ENCODE peak calls at places on chromosomes 5 and 9, in seven cellular contexts. C, V, J, T, Z, L and W are unnamed samples.
A peak's percentile ranks its signal among the peaks of the same experiment; 100 is the strongest.

GRCh38 chr5:90293931-90294330 is 115.6 kb downstream of the CETN3 start:
- DNase-seq in C (no peak), V (no peak), J (no peak), T (no peak), Z (no peak), L (peak; percentile 3), W (no peak)

GRCh38 chr9:85377751-85378289 is 363.9 kb downstream of the AGTPBP1 start:
- DNase-seq in C (no peak), V (no peak), J (no peak), T (no peak), Z (no peak), L (no peak), W (no peak)

GRCh38 chr5:37875051-37875787 is 35.4 kb upstream of the GDNF start:
- DNase-seq in C (no peak), V (no peak), J (no peak), T (no peak), Z (no peak), L (peak; percentile 92), W (no peak)

GRCh38 chr9:19320495-19320894 is 59.5 kb downstream of the RPS6 start:
- DNase-seq in C (no peak), V (no peak), J (no peak), T (no peak), Z (no peak), L (no peak), W (no peak)

GRCh38 chr9:109880276-109881169 is 100.5 kb downstream of the PALM2AKAP2 start:
- DNase-seq in C (no peak), V (peak; percentile 18), J (no peak), T (no peak), Z (no peak), L (peak; percentile 41), W (no peak)

GRCh38 chr9:93128011-93128714 is 5.9 kb downstream of the NINJ1 start:
- DNase-seq in C (no peak), V (no peak), J (no peak), T (peak; percentile 15), Z (no peak), L (no peak), W (no peak)

GRCh38 chr9:33196736-33197135 is 29.6 kb upstream of the B4GALT1 start:
- DNase-seq in C (no peak), V (no peak), J (no peak), T (no peak), Z (no peak), L (peak; percentile 22), W (no peak)

GRCh38 chr9:69186841-69187611 is 12.9 kb downstream of the TJP2 start:
- DNase-seq in C (no peak), V (no peak), J (no peak), T (no peak), Z (no peak), L (peak; percentile 51), W (no peak)

GRCh38 chr9:132698989-132699388 is 28.7 kb downstream of the GTF3C4 start:
- DNase-seq in C (peak; percentile 61), V (no peak), J (no peak), T (no peak), Z (peak; percentile 88), L (no peak), W (no peak)

GRCh38 chr5:100407053-100407452 is 128.1 kb upstream of the FAM174A start:
- DNase-seq in C (no peak), V (no peak), J (no peak), T (no peak), Z (no peak), L (no peak), W (no peak)

GRCh38 chr5:128111818-128112448 is 28.4 kb downstream of the SLC12A2 start:
- DNase-seq in C (no peak), V (no peak), J (no peak), T (no peak), Z (no peak), L (peak; percentile 68), W (no peak)

GRCh38 chr5:143340891-143341685 is 62.4 kb downstream of the NR3C1 start:
- DNase-seq in C (no peak), V (no peak), J (no peak), T (no peak), Z (no peak), L (peak; percentile 28), W (no peak)

GRCh38 chr5:39569857-39570256 is 145.1 kb upstream of the DAB2 start:
- DNase-seq in C (no peak), V (no peak), J (no peak), T (no peak), Z (no peak), L (no peak), W (no peak)

GRCh38 chr5:84028093-84028492 is 307.4 kb upstream of the HAPLN1 start:
- DNase-seq in C (no peak), V (no peak), J (no peak), T (no peak), Z (no peak), L (peak; percentile 53), W (no peak)

GRCh38 chr5:134125195-134126015 is 10.9 kb downstream of the TCF7 start:
- DNase-seq in C (peak; percentile 44), V (no peak), J (no peak), T (peak; percentile 62), Z (peak; percentile 76), L (peak; percentile 96), W (peak; percentile 34)

GRCh38 chr5:36531401-36531800 is 75.0 kb upstream of the SLC1A3 start:
- DNase-seq in C (no peak), V (no peak), J (no peak), T (no peak), Z (no peak), L (no peak), W (no peak)

GRCh38 chr9:108786756-108787663 is 68.8 kb downstream of the ACTL7B start:
- DNase-seq in C (no peak), V (no peak), J (no peak), T (no peak), Z (no peak), L (peak; percentile 1), W (peak; percentile 56)

GRCh38 chr9:107309271-107309670 is 26.2 kb downstream of the RAD23B start:
- DNase-seq in C (no peak), V (no peak), J (no peak), T (no peak), Z (no peak), L (no peak), W (no peak)

GRCh38 chr5:435961-436640 is 6.9 kb upstream of the EXOC3 start:
- DNase-seq in C (no peak), V (no peak), J (no peak), T (no peak), Z (no peak), L (peak; percentile 30), W (no peak)

GRCh38 chr9:76630916-76631315 is 133.3 kb upstream of the PCA3 start:
- DNase-seq in C (no peak), V (no peak), J (no peak), T (no peak), Z (no peak), L (no peak), W (no peak)

GRCh38 chr9:124493218-124493617 is 14.0 kb downstream of the NR5A1 start:
- DNase-seq in C (no peak), V (no peak), J (no peak), T (no peak), Z (no peak), L (no peak), W (no peak)
- TF ChIP-seq POLR2A in C (no peak), V (no peak), J (no peak), T (no peak), Z (no peak), L (no peak), W (no peak)

DNA sequence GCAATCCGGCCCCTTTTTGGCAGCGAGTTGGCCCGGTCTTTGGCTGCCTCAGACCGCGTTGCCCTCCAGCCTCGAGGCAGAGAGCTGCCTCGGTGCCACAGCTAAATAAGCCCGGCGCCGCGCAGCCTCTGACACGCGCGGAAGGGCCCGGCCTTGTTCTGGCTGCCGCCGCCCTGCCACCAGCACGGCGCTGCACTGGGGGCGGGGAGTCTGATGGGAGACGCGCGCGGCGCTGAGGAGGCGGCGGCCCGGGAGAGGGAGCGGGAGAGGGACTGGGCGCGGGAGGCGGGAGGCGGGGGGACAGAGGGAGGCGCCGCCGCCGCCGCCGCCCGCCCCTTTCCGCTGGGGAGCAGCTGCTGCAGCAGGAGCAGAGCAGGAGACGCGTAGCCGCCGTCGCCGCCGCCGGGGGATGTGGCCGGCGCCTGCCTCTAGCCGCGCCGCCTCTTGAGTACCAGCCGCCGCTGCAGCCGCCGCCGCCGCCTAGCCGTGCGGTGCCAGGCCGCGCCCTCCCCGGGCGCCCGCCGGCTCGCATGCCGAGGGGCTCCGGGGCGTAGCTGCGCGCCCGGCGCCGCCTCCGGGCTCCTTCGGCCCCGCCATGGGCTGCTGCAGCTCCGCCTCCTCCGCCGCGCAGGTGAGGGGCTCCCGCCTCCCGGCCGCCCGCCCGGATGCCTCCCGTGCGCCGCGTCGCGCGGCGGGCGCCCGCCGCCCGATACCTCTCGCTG is at the start of gene SLC44A1:
- DNase-seq in C (peak; percentile 97), V (peak; percentile 54), J (peak; percentile 69), T (peak; percentile 97), Z (peak; percentile 98), L (peak; percentile 92), W (peak; percentile 94)
- TF ChIP-seq POLR2A in C (peak; percentile 65), V (no peak), J (peak; percentile 89), T (peak; percentile 69), Z (no peak), L (no peak), W (peak; percentile 29)

GRCh38 chr5:14142856-14143508 is at the start of gene TRIO:
- DNase-seq in C (peak; percentile 90), V (peak; percentile 78), J (peak; percentile 41), T (peak; percentile 96), Z (peak; percentile 89), L (peak; percentile 91), W (peak; percentile 90)
- TF ChIP-seq POLR2A in C (peak; percentile 51), V (no peak), J (peak; percentile 68), T (peak; percentile 58), Z (no peak), L (peak; percentile 73), W (no peak)

GRCh38 chr5:179763215-179763945 is 30.4 kb upstream of the LTC4S start:
- DNase-seq in C (peak; percentile 70), V (no peak), J (no peak), T (peak; percentile 67), Z (peak; percentile 71), L (peak; percentile 91), W (peak; percentile 88)

GRCh38 chr5:179762781-179763176 is 30.2 kb downstream of the MAML1 start:
- DNase-seq in C (no peak), V (no peak), J (no peak), T (no peak), Z (no peak), L (peak; percentile 75), W (no peak)

GRCh38 chr5:179766021-179766725 is 27.6 kb upstream of the LTC4S start:
- DNase-seq in C (no peak), V (no peak), J (no peak), T (no peak), Z (no peak), L (peak; percentile 72), W (no peak)

GRCh38 chr5:179766726-179767455 is 26.9 kb upstream of the LTC4S start:
- DNase-seq in C (no peak), V (no peak), J (no peak), T (no peak), Z (no peak), L (no peak), W (no peak)

DNA sequence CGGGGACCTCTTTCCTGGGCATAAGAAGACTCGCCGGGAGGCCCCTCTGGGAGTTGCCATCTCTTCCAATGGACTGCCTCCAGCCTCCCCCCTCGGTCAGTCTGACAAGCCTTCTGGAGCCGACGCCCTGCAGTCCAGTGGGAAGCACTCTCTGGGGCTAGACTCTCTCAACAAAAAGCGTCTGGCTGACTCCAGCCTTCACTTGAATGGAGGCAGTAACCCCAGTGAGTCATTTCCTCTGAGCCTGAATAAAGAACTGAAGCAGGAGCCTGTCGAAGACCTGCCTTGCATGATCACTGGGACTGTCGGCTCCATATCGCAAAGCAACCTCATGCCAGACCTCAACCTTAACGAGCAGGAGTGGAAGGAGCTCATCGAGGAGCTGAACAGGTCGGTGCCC is 28.4 kb upstream of the LTC4S start:
- DNase-seq in C (no peak), V (no peak), J (no peak), T (no peak), Z (no peak), L (peak; percentile 85), W (no peak)
- TF ChIP-seq POLR2A in C (no peak), V (no peak), J (no peak), T (no peak), Z (no peak), L (no peak), W (no peak)